ENCODE peak calls at places on chromosomes 6 and 20, in seven cellular contexts. One of them, this sample, is unnamed.

GRCh38 chr6:157688960-157689599 is 134.0 kb upstream of the SNX9 start:
- DNase-seq in small intestine: peak; percentile 64
- DNase-seq in prostate gland: no peak
- DNase-seq in tibial artery: no peak
- DNase-seq in fibroblast of lung: no peak
- DNase-seq in cardiac muscle cell: peak; percentile 51
- DNase-seq in left lung: no peak
- DNase-seq in this sample: no peak

GRCh38 chr6:45577836-45578504 is 200.2 kb upstream of the SUPT3H start:
- DNase-seq in small intestine: no peak
- DNase-seq in prostate gland: no peak
- DNase-seq in tibial artery: no peak
- DNase-seq in fibroblast of lung: peak; percentile 24
- DNase-seq in cardiac muscle cell: peak; percentile 34
- DNase-seq in left lung: no peak
- DNase-seq in this sample: peak; percentile 10

GRCh38 chr20:50341880-50342637 is 151.4 kb downstream of the CEBPB start:
- DNase-seq in small intestine: no peak
- DNase-seq in prostate gland: no peak
- DNase-seq in tibial artery: no peak
- DNase-seq in fibroblast of lung: no peak
- DNase-seq in cardiac muscle cell: no peak
- DNase-seq in left lung: no peak
- DNase-seq in this sample: no peak

GRCh38 chr20:46894971-46895905 is 595 bp downstream of the EYA2 start:
- DNase-seq in small intestine: no peak
- DNase-seq in prostate gland: peak; percentile 71
- DNase-seq in tibial artery: no peak
- DNase-seq in fibroblast of lung: peak; percentile 17
- DNase-seq in cardiac muscle cell: peak; percentile 4
- DNase-seq in left lung: peak; percentile 72
- DNase-seq in this sample: no peak

GRCh38 chr20:51386586-51386985 is 155.9 kb downstream of the NFATC2 start:
- DNase-seq in small intestine: peak; percentile 37
- DNase-seq in prostate gland: no peak
- DNase-seq in tibial artery: peak; percentile 4
- DNase-seq in fibroblast of lung: no peak
- DNase-seq in cardiac muscle cell: no peak
- DNase-seq in left lung: no peak
- DNase-seq in this sample: no peak

GRCh38 chr6:112149236-112149635 is 61.8 kb downstream of the FAM229B start:
- DNase-seq in small intestine: no peak
- DNase-seq in prostate gland: no peak
- DNase-seq in tibial artery: no peak
- DNase-seq in fibroblast of lung: no peak
- DNase-seq in cardiac muscle cell: no peak
- DNase-seq in left lung: no peak
- DNase-seq in this sample: peak; percentile 76

GRCh38 chr20:1702288-1702687 is 44.7 kb upstream of the SIRPG start:
- DNase-seq in small intestine: no peak
- DNase-seq in prostate gland: no peak
- DNase-seq in tibial artery: no peak
- DNase-seq in fibroblast of lung: peak; percentile 71
- DNase-seq in cardiac muscle cell: peak; percentile 2
- DNase-seq in left lung: no peak
- DNase-seq in this sample: no peak

GRCh38 chr20:64146301-64146935 is 17.8 kb upstream of the MYT1 start:
- DNase-seq in small intestine: no peak
- DNase-seq in prostate gland: no peak
- DNase-seq in tibial artery: peak; percentile 53
- DNase-seq in fibroblast of lung: no peak
- DNase-seq in cardiac muscle cell: no peak
- DNase-seq in left lung: no peak
- DNase-seq in this sample: no peak

GRCh38 chr6:131456565-131456964 is 116.5 kb upstream of the ARG1 start:
- DNase-seq in small intestine: no peak
- DNase-seq in prostate gland: no peak
- DNase-seq in tibial artery: no peak
- DNase-seq in fibroblast of lung: no peak
- DNase-seq in cardiac muscle cell: no peak
- DNase-seq in left lung: no peak
- DNase-seq in this sample: no peak

GRCh38 chr6:157823001-157823522 is at the start of gene SNX9:
- DNase-seq in small intestine: peak; percentile 74
- DNase-seq in prostate gland: peak; percentile 74
- DNase-seq in tibial artery: peak; percentile 89
- DNase-seq in fibroblast of lung: peak; percentile 80
- DNase-seq in cardiac muscle cell: peak; percentile 86
- DNase-seq in left lung: peak; percentile 94
- DNase-seq in this sample: no peak

GRCh38 chr20:1965520-1966278 is 28.2 kb downstream of the PDYN start:
- DNase-seq in small intestine: peak; percentile 55
- DNase-seq in prostate gland: peak; percentile 49
- DNase-seq in tibial artery: peak; percentile 82
- DNase-seq in fibroblast of lung: peak; percentile 48
- DNase-seq in cardiac muscle cell: peak; percentile 76
- DNase-seq in left lung: peak; percentile 87
- DNase-seq in this sample: peak; percentile 89

GRCh38 chr20:6765469-6766058 is 1.9 kb upstream of the BMP2 start:
- DNase-seq in small intestine: peak; percentile 81
- DNase-seq in prostate gland: no peak
- DNase-seq in tibial artery: no peak
- DNase-seq in fibroblast of lung: peak; percentile 58
- DNase-seq in cardiac muscle cell: peak; percentile 78
- DNase-seq in left lung: no peak
- DNase-seq in this sample: peak; percentile 72

GRCh38 chr6:109772961-109773431 is 81.9 kb downstream of the FIG4 start:
- DNase-seq in small intestine: no peak
- DNase-seq in prostate gland: no peak
- DNase-seq in tibial artery: no peak
- DNase-seq in fibroblast of lung: peak; percentile 80
- DNase-seq in cardiac muscle cell: no peak
- DNase-seq in left lung: peak; percentile 35
- DNase-seq in this sample: no peak

GRCh38 chr6:19269341-19269898 is 567.8 kb upstream of the ID4 start:
- DNase-seq in small intestine: no peak
- DNase-seq in prostate gland: no peak
- DNase-seq in tibial artery: no peak
- DNase-seq in fibroblast of lung: no peak
- DNase-seq in cardiac muscle cell: no peak
- DNase-seq in left lung: no peak
- DNase-seq in this sample: no peak

GRCh38 chr6:39189915-39190544 is 39.2 kb downstream of the KCNK5 start:
- DNase-seq in small intestine: peak; percentile 76
- DNase-seq in prostate gland: no peak
- DNase-seq in tibial artery: peak; percentile 75
- DNase-seq in fibroblast of lung: no peak
- DNase-seq in cardiac muscle cell: peak; percentile 27
- DNase-seq in left lung: no peak
- DNase-seq in this sample: no peak

GRCh38 chr6:136803589-136803988 is 11.3 kb upstream of the MAP3K5 start:
- DNase-seq in small intestine: no peak
- DNase-seq in prostate gland: no peak
- DNase-seq in tibial artery: no peak
- DNase-seq in fibroblast of lung: no peak
- DNase-seq in cardiac muscle cell: no peak
- DNase-seq in left lung: no peak
- DNase-seq in this sample: no peak

GRCh38 chr20:48595495-48596475 is 232.0 kb downstream of the PREX1 start:
- DNase-seq in small intestine: no peak
- DNase-seq in prostate gland: no peak
- DNase-seq in tibial artery: peak; percentile 37
- DNase-seq in fibroblast of lung: no peak
- DNase-seq in cardiac muscle cell: no peak
- DNase-seq in left lung: no peak
- DNase-seq in this sample: no peak

GRCh38 chr6:26122402-26122792 is 35.2 kb downstream of the HFE start:
- DNase-seq in small intestine: no peak
- DNase-seq in prostate gland: peak; percentile 38
- DNase-seq in tibial artery: no peak
- DNase-seq in fibroblast of lung: peak; percentile 43
- DNase-seq in cardiac muscle cell: no peak
- DNase-seq in left lung: no peak
- DNase-seq in this sample: no peak

GRCh38 chr20:14902432-14903089 is 565.1 kb upstream of the FLRT3 start:
- DNase-seq in small intestine: no peak
- DNase-seq in prostate gland: no peak
- DNase-seq in tibial artery: no peak
- DNase-seq in fibroblast of lung: no peak
- DNase-seq in cardiac muscle cell: no peak
- DNase-seq in left lung: no peak
- DNase-seq in this sample: no peak

GRCh38 chr20:52268184-52268583 is 76.6 kb upstream of the ZFP64 start:
- DNase-seq in small intestine: no peak
- DNase-seq in prostate gland: no peak
- DNase-seq in tibial artery: no peak
- DNase-seq in fibroblast of lung: peak; percentile 71
- DNase-seq in cardiac muscle cell: peak; percentile 38
- DNase-seq in left lung: no peak
- DNase-seq in this sample: no peak

GRCh38 chr6:11613858-11614257 is 76.3 kb downstream of the TMEM170B start:
- DNase-seq in small intestine: no peak
- DNase-seq in prostate gland: no peak
- DNase-seq in tibial artery: no peak
- DNase-seq in fibroblast of lung: peak; percentile 99
- DNase-seq in cardiac muscle cell: peak; percentile 73
- DNase-seq in left lung: no peak
- DNase-seq in this sample: no peak

GRCh38 chr6:123526128-123526527 is 110.6 kb downstream of the TRDN start:
- DNase-seq in small intestine: no peak
- DNase-seq in prostate gland: no peak
- DNase-seq in tibial artery: no peak
- DNase-seq in fibroblast of lung: no peak
- DNase-seq in cardiac muscle cell: no peak
- DNase-seq in left lung: no peak
- DNase-seq in this sample: no peak

GRCh38 chr20:39700527-39700926 is 738.4 kb downstream of the DHX35 start:
- DNase-seq in small intestine: no peak
- DNase-seq in prostate gland: no peak
- DNase-seq in tibial artery: no peak
- DNase-seq in fibroblast of lung: no peak
- DNase-seq in cardiac muscle cell: no peak
- DNase-seq in left lung: no peak
- DNase-seq in this sample: no peak

GRCh38 chr20:62617711-62618483 is 24.4 kb upstream of the SLCO4A1 start:
- DNase-seq in small intestine: no peak
- DNase-seq in prostate gland: no peak
- DNase-seq in tibial artery: peak; percentile 83
- DNase-seq in fibroblast of lung: peak; percentile 11
- DNase-seq in cardiac muscle cell: no peak
- DNase-seq in left lung: peak; percentile 94
- DNase-seq in this sample: no peak

GRCh38 chr6:79735183-79735582 is 104.1 kb downstream of the SH3BGRL2 start:
- DNase-seq in small intestine: no peak
- DNase-seq in prostate gland: no peak
- DNase-seq in tibial artery: no peak
- DNase-seq in fibroblast of lung: no peak
- DNase-seq in cardiac muscle cell: no peak
- DNase-seq in left lung: no peak
- DNase-seq in this sample: no peak
- H3K4me3 ChIP-seq in small intestine: no peak overlapping the region
- H3K4me3 ChIP-seq in prostate gland: no peak overlapping the region
- H3K4me3 ChIP-seq in tibial artery: no peak overlapping the region
- H3K4me3 ChIP-seq in fibroblast of lung: no peak overlapping the region
- H3K4me3 ChIP-seq in cardiac muscle cell: no peak overlapping the region
- H3K4me3 ChIP-seq in left lung: no peak overlapping the region
- H3K4me3 ChIP-seq in this sample: no peak overlapping the region

GRCh38 chr6:154617175-154617574 is 106.7 kb upstream of the CNKSR3 start:
- DNase-seq in small intestine: no peak
- DNase-seq in prostate gland: no peak
- DNase-seq in tibial artery: no peak
- DNase-seq in fibroblast of lung: peak; percentile 44
- DNase-seq in cardiac muscle cell: peak; percentile 12
- DNase-seq in left lung: no peak
- DNase-seq in this sample: no peak
- H3K9me3 ChIP-seq in small intestine: no peaks in the 10 kb centered on the region
- H3K9me3 ChIP-seq in prostate gland: no peaks in the 10 kb centered on the region
- H3K9me3 ChIP-seq in tibial artery: no peaks in the 10 kb centered on the region
- H3K9me3 ChIP-seq in fibroblast of lung: no peaks in the 10 kb centered on the region
- H3K9me3 ChIP-seq in cardiac muscle cell: no peaks in the 10 kb centered on the region
- H3K9me3 ChIP-seq in left lung: no peaks in the 10 kb centered on the region
- H3K9me3 ChIP-seq in this sample: no peaks in the 10 kb centered on the region

GRCh38 chr6:33437666-33438065 is 16.7 kb upstream of the ZBTB9 start:
- DNase-seq in small intestine: no peak
- DNase-seq in prostate gland: no peak
- DNase-seq in tibial artery: no peak
- DNase-seq in fibroblast of lung: no peak
- DNase-seq in cardiac muscle cell: no peak
- DNase-seq in left lung: no peak
- DNase-seq in this sample: no peak
- H3K4me3 ChIP-seq in small intestine: no peak overlapping the region
- H3K4me3 ChIP-seq in prostate gland: no peak overlapping the region
- H3K4me3 ChIP-seq in tibial artery: no peak overlapping the region
- H3K4me3 ChIP-seq in fibroblast of lung: no peak overlapping the region
- H3K4me3 ChIP-seq in cardiac muscle cell: no peak overlapping the region
- H3K4me3 ChIP-seq in left lung: no peak overlapping the region
- H3K4me3 ChIP-seq in this sample: no peak overlapping the region

GRCh38 chr6:16238658-16239089 is 287 bp downstream of the GMPR start:
- DNase-seq in small intestine: no peak
- DNase-seq in prostate gland: no peak
- DNase-seq in tibial artery: no peak
- DNase-seq in fibroblast of lung: no peak
- DNase-seq in cardiac muscle cell: no peak
- DNase-seq in left lung: no peak
- DNase-seq in this sample: no peak
- H3K9me3 ChIP-seq in small intestine: no peaks in the 10 kb centered on the region
- H3K9me3 ChIP-seq in prostate gland: no peaks in the 10 kb centered on the region
- H3K9me3 ChIP-seq in tibial artery: no peaks in the 10 kb centered on the region
- H3K9me3 ChIP-seq in fibroblast of lung: no peaks in the 10 kb centered on the region
- H3K9me3 ChIP-seq in cardiac muscle cell: no peaks in the 10 kb centered on the region
- H3K9me3 ChIP-seq in left lung: no peaks in the 10 kb centered on the region
- H3K9me3 ChIP-seq in this sample: no peaks in the 10 kb centered on the region

DNA sequence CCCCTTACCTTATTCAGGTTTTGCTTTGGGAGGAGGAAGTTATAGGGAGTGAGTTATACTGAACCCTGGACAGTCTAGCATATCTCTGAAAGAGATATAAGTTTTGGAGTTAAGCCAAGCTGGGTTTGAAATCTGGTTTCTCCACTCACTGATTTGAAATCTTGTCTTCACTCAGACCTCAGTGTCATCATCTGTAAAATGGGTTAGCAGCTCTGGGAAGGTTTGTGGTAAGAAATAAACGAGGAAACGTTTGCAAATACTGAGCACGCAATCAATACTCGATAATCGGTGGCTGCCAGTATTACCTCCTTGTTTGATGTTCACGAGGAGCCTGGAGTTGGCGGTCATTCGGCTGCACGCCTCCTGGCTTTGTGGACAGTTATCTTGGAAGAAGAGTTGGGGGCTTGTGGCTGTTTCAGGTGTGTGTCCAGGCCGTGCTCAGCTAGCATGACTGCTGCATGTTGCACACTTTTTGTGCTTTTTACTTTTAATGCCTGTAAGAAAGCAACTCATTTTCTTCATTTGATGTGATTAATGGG is 61.8 kb downstream of the PAX1 start:
- DNase-seq in small intestine: no peak
- DNase-seq in prostate gland: no peak
- DNase-seq in tibial artery: no peak
- DNase-seq in fibroblast of lung: no peak
- DNase-seq in cardiac muscle cell: no peak
- DNase-seq in left lung: peak; percentile 57
- DNase-seq in this sample: no peak
- H3K4me3 ChIP-seq in small intestine: no peak overlapping the region
- H3K4me3 ChIP-seq in prostate gland: no peak overlapping the region
- H3K4me3 ChIP-seq in tibial artery: no peak overlapping the region
- H3K4me3 ChIP-seq in fibroblast of lung: no peak overlapping the region
- H3K4me3 ChIP-seq in cardiac muscle cell: no peak overlapping the region
- H3K4me3 ChIP-seq in left lung: no peak overlapping the region
- H3K4me3 ChIP-seq in this sample: peak overlapping the region; percentile 20

This sample was measured in SK-N-MC.